ENCODE peak calls at places on chromosomes 3 and 15, in seven cellular contexts. D is PC-9, P is GM23248, Y is HepG2, O is H9, S is IMR-90, J is hepatocyte. R is an unnamed sample. For H4K20me1, the result is how much of the 10 kb centered on the place peaks cover.

GRCh38 chr3:152885066-152885465 is 50.1 kb downstream of the P2RY1 start:
- DNase-seq in D (no peak), P (no peak), Y (no peak), O (no peak), S (no peak), J (no peak), R (no peak)

GRCh38 chr15:23422946-23423708 is 23.9 kb downstream of the GOLGA6L2 start:
- DNase-seq in D (no peak), P (peak), Y (peak), O (no peak), S (no peak), J (no peak), R (no peak)

GRCh38 chr15:68599153-68599545 is 20.4 kb downstream of the CORO2B start:
- DNase-seq in D (no peak), P (no peak), Y (no peak), O (no peak), S (no peak), J (no peak), R (no peak)

GRCh38 chr3:74489393-74489792 is 125.1 kb downstream of the CNTN3 start:
- DNase-seq in D (no peak), P (peak), Y (no peak), O (no peak), S (peak), J (no peak), R (no peak)

GRCh38 chr15:85494035-85494793 is 113.8 kb downstream of the AKAP13 start:
- DNase-seq in D (peak), P (peak), Y (no peak), O (no peak), S (peak), J (peak), R (peak)

GRCh38 chr15:31435256-31435781 is 108.7 kb downstream of the KLF13 start:
- DNase-seq in D (no peak), P (peak), Y (peak), O (peak), S (peak), J (peak), R (peak)

GRCh38 chr15:66761723-66762595 is 59.9 kb downstream of the SMAD6 start:
- DNase-seq in D (no peak), P (peak), Y (no peak), O (no peak), S (no peak), J (no peak), R (peak)

GRCh38 chr3:111901617-111902016 is 42.6 kb downstream of the PHLDB2 start:
- DNase-seq in D (no peak), P (no peak), Y (no peak), O (no peak), S (no peak), J (no peak), R (no peak)

GRCh38 chr3:85075663-85076062 is 116.9 kb downstream of the CADM2 start:
- DNase-seq in D (no peak), P (no peak), Y (no peak), O (no peak), S (no peak), J (no peak), R (no peak)

GRCh38 chr15:59741274-59741906 is 52.3 kb upstream of the BNIP2 start:
- DNase-seq in D (no peak), P (peak), Y (peak), O (peak), S (no peak), J (peak), R (peak)

GRCh38 chr15:85379403-85380131 is 836 bp upstream of the AKAP13 start:
- DNase-seq in D (no peak), P (peak), Y (no peak), O (no peak), S (no peak), J (peak), R (peak)

GRCh38 chr3:59502806-59503205 is 453.0 kb upstream of the CFAP20DC start:
- DNase-seq in D (no peak), P (peak), Y (no peak), O (no peak), S (peak), J (peak), R (peak)

GRCh38 chr15:92780816-92781215 is 119.3 kb upstream of the CHD2 start:
- DNase-seq in D (no peak), P (no peak), Y (no peak), O (no peak), S (no peak), J (no peak), R (no peak)

GRCh38 chr3:120854908-120855526 is 53.0 kb upstream of the STXBP5L start:
- DNase-seq in D (no peak), P (peak), Y (no peak), O (no peak), S (no peak), J (no peak), R (no peak)

GRCh38 chr3:129777806-129778205 is 115.7 kb downstream of the TMCC1 start:
- DNase-seq in D (no peak), P (no peak), Y (no peak), O (no peak), S (no peak), J (no peak), R (no peak)

GRCh38 chr3:58271901-58272501 is 34.0 kb upstream of the RPP14 start:
- DNase-seq in D (peak), P (peak), Y (no peak), O (no peak), S (peak), J (no peak), R (peak)

DNA sequence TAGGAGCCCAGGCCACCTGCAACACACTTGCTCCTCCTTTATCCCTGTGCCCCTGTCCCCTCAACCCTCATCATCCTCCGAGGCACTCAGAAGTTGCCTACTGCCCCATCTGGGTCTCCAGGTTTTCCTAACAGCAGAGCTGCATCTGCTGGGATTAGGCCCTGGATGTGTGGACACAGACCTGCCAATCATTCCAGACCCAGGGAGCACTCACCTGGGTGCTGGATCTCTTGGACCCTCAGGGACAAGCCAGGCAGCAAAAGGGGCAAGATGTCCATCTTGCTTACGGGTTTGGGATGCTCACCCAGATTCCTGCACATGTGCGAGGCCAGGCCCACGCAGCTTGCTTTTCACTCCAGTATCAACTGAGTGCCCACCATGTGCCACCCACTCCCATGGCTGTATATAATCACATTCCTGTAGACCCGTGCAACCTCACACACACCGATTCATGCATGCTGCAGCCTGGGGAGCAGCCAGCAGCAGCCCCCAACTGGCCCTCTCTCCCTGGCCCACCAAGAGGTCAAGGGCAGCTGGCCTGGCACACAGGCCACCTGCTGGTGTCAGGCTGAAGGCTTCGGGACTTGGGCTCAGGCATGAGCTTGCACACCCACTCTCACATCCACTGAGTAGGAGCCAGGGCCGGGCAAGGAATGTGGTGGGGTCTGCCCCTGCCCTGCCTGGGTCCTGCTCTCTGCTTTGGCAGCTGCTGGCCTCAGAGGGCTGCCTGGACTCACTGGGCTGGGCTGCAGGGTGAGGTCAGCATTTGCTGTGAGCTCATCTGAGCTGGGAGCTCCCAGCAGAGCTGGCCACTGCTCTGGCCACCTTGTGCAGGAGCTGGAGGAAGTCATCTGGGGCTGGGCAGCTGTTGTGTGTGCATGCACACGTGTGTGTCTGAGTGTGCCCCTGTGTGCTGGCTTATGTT is 14.9 kb downstream of the PRKCD start:
- DNase-seq in D (no peak), P (peak), Y (no peak), O (no peak), S (peak), J (no peak), R (no peak)
- H4K20me1 ChIP-seq in D (under half), P (under half), Y (under half), O (under half), S (under half), J (under half), R (under half)

GRCh38 chr3:147395975-147396708 is 10.2 kb downstream of the ZIC4 start:
- DNase-seq in D (no peak), P (no peak), Y (no peak), O (no peak), S (no peak), J (no peak), R (no peak)
- H3K4me2 ChIP-seq in D (no peak), P (no peak), Y (no peak), O (peak), S (no peak), J (no peak), R (no peak)

DNA sequence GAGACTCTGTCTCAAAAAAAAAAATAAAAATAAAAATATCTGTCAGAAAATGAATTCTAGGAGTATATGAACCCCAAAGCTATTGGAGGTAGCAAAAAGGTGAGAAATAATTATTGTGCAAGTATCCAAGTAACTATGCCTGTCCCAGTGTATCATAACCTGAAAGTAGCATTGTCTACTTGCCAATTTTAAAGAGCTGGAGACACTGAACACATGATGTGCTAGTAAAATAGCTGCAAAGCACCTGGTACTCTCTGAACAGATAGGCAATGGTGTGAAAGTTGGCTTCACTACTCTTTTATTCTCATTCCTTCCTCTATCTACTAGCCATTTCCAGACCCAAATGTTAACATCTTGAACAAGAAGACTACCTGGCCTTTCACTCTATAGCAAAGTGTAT is 208.9 kb downstream of the FOXP1 start:
- DNase-seq in D (no peak), P (no peak), Y (no peak), O (no peak), S (no peak), J (no peak), R (no peak)
- H4K20me1 ChIP-seq in D (under half), P (under half), Y (under half), O (under half), S (under half), J (under half), R (under half)

GRCh38 chr3:39127296-39127906 is 19.9 kb downstream of the TTC21A start:
- DNase-seq in D (no peak), P (no peak), Y (no peak), O (no peak), S (no peak), J (no peak), R (no peak)
- H3K4me2 ChIP-seq in D (peak), P (no peak), Y (no peak), O (no peak), S (no peak), J (no peak), R (no peak)

DNA sequence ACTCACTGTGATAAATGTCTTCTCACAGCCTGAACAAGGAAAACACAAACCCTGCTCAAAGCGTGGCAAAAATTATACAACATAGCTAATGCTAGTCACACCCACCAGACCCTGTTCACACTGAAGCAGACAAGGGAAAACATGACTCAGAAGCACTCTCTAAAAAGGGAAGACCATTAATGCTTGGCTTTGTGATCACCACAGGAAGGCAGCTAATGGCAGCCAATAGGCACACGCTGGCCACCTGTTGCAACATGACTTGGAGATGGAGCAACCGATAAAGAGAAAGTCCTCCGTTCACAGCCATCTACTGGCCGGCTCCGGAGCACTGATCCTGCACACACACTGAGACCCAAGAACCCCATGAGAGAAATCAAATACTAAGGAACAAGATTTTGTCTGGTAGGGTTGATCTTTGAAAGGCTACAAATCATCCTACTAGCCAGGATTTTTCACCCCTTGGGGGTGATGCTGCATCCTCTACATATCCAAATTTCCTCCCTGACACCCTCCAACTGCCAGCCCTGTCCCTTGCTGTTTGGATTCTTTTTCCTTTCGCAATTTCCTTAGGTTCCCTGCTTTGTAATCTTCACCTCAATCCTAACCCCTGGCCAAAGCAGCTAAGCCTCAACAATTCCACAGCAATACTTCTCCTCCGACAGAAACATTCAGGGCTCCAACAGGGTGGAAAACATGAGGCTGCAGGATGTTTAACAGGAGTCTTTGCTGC is 3.2 kb downstream of the ZXDC start:
- DNase-seq in D (peak), P (peak), Y (peak), O (no peak), S (peak), J (peak), R (peak)
- H4K20me1 ChIP-seq in D (under half), P (under half), Y (under half), O (under half), S (half or more), J (half or more), R (under half)